ENCODE peak calls at places on chromosomes 16 and 17, in ten cellular contexts. One of them, this sample, is unnamed.

GRCh38 chr17:65231662-65232335 is 94.6 kb downstream of the RGS9 start:
- DNase-seq in colonic mucosa: peak
- DNase-seq in A673: peak
- DNase-seq in CD8-positive, alpha-beta T cell: peak
- DNase-seq in AG09319: peak
- DNase-seq in fibroblast of mammary gland: peak
- DNase-seq in cardiac fibroblast: peak
- DNase-seq in BJ: peak
- DNase-seq in WTC11: peak
- DNase-seq in Calu3: peak
- DNase-seq in this sample: no peak

GRCh38 chr16:9348912-9349311 is 257.5 kb downstream of the HAPSTR1 start:
- DNase-seq in CD8-positive, alpha-beta T cell: no peak
- DNase-seq in colonic mucosa: no peak
- DNase-seq in WTC11: no peak
- DNase-seq in AG09319: no peak
- DNase-seq in A673: no peak
- DNase-seq in fibroblast of mammary gland: no peak
- DNase-seq in cardiac fibroblast: no peak
- DNase-seq in BJ: no peak
- DNase-seq in Calu3: no peak
- DNase-seq in this sample: no peak

GRCh38 chr16:10787304-10787703 is 31.3 kb downstream of the TVP23A start:
- DNase-seq in A673: peak
- DNase-seq in colonic mucosa: no peak
- DNase-seq in fibroblast of mammary gland: no peak
- DNase-seq in WTC11: no peak
- DNase-seq in AG09319: no peak
- DNase-seq in BJ: no peak
- DNase-seq in cardiac fibroblast: no peak
- DNase-seq in CD8-positive, alpha-beta T cell: no peak
- DNase-seq in Calu3: no peak
- DNase-seq in this sample: no peak

GRCh38 chr17:34858941-34859562 is 102.2 kb downstream of the CCT6B start:
- DNase-seq in fibroblast of mammary gland: no peak
- DNase-seq in BJ: no peak
- DNase-seq in colonic mucosa: no peak
- DNase-seq in cardiac fibroblast: no peak
- DNase-seq in Calu3: no peak
- DNase-seq in CD8-positive, alpha-beta T cell: no peak
- DNase-seq in WTC11: no peak
- DNase-seq in A673: no peak
- DNase-seq in AG09319: no peak
- DNase-seq in this sample: no peak

GRCh38 chr17:74737299-74738050 is 419 bp downstream of the RAB37 start:
- DNase-seq in cardiac fibroblast: peak
- DNase-seq in A673: peak
- DNase-seq in Calu3: peak
- DNase-seq in BJ: no peak
- DNase-seq in CD8-positive, alpha-beta T cell: peak
- DNase-seq in fibroblast of mammary gland: peak
- DNase-seq in AG09319: no peak
- DNase-seq in colonic mucosa: no peak
- DNase-seq in WTC11: peak
- DNase-seq in this sample: no peak

GRCh38 chr17:47299239-47299910 is 24.4 kb upstream of the EFCAB13 start:
- DNase-seq in colonic mucosa: no peak
- DNase-seq in CD8-positive, alpha-beta T cell: no peak
- DNase-seq in fibroblast of mammary gland: no peak
- DNase-seq in A673: no peak
- DNase-seq in cardiac fibroblast: no peak
- DNase-seq in Calu3: no peak
- DNase-seq in WTC11: no peak
- DNase-seq in BJ: no peak
- DNase-seq in AG09319: no peak
- DNase-seq in this sample: no peak

GRCh38 chr16:717651-718245 is 2.8 kb downstream of the METRN start:
- DNase-seq in A673: no peak
- DNase-seq in cardiac fibroblast: no peak
- DNase-seq in CD8-positive, alpha-beta T cell: no peak
- DNase-seq in fibroblast of mammary gland: no peak
- DNase-seq in Calu3: no peak
- DNase-seq in AG09319: no peak
- DNase-seq in WTC11: no peak
- DNase-seq in colonic mucosa: no peak
- DNase-seq in BJ: no peak
- DNase-seq in this sample: no peak

GRCh38 chr17:77609553-77610517 is 348.7 kb upstream of the TNRC6C start:
- DNase-seq in AG09319: no peak
- DNase-seq in cardiac fibroblast: no peak
- DNase-seq in A673: no peak
- DNase-seq in WTC11: no peak
- DNase-seq in colonic mucosa: peak
- DNase-seq in CD8-positive, alpha-beta T cell: peak
- DNase-seq in BJ: no peak
- DNase-seq in fibroblast of mammary gland: peak
- DNase-seq in Calu3: no peak
- DNase-seq in this sample: no peak

GRCh38 chr17:35774499-35774898 is 13.8 kb downstream of the C17orf50 start:
- DNase-seq in colonic mucosa: peak
- DNase-seq in fibroblast of mammary gland: peak
- DNase-seq in BJ: no peak
- DNase-seq in WTC11: no peak
- DNase-seq in cardiac fibroblast: peak
- DNase-seq in CD8-positive, alpha-beta T cell: no peak
- DNase-seq in AG09319: no peak
- DNase-seq in A673: no peak
- DNase-seq in Calu3: no peak
- DNase-seq in this sample: peak

GRCh38 chr16:56519459-56520250 is at the start of gene BBS2:
- DNase-seq in AG09319: no peak
- DNase-seq in Calu3: peak
- DNase-seq in cardiac fibroblast: peak
- DNase-seq in fibroblast of mammary gland: peak
- DNase-seq in A673: peak
- DNase-seq in colonic mucosa: peak
- DNase-seq in WTC11: peak
- DNase-seq in CD8-positive, alpha-beta T cell: peak
- DNase-seq in BJ: peak
- DNase-seq in this sample: peak
- TF ChIP-seq CTCF in AG09319: no peak
- TF ChIP-seq CTCF in Calu3: peak
- TF ChIP-seq CTCF in cardiac fibroblast: no peak
- TF ChIP-seq CTCF in fibroblast of mammary gland: no peak
- TF ChIP-seq CTCF in A673: no peak
- TF ChIP-seq CTCF in colonic mucosa: no peak
- TF ChIP-seq CTCF in WTC11: no peak
- TF ChIP-seq CTCF in CD8-positive, alpha-beta T cell: no peak
- TF ChIP-seq CTCF in BJ: no peak
- TF ChIP-seq CTCF in this sample: no peak

DNA sequence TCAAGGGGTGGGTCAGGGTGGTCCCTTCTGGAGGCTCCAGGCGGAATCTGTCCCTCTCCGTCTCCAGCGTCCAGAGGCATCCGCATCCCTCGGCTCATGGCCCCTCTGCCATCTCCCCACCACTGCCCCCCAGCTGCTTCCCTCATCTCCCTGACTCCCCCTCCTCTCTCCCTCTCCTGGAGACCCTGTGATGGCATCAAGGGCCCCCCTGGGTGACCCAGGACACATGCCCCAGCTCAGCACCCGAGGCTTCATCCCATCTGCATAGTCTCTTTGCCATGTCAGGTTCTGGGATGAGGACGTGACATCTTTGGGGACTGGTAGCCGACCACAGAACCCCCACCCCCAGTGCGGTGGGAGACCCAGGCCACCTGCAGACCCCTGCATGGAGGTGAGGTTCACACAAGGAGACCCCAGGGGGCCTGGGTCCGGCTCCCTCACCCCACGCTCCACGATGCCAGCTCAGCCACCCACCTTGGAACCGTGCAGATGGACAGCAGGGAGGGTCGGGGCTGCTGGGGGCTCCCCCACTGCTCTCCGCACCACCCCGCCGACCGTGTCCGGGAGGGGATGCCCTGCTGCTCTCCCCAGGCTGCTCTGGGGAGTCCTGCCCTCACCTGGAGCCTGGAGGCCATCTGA is 3.8 kb downstream of the SECTM1 start:
- DNase-seq in CD8-positive, alpha-beta T cell: no peak
- DNase-seq in fibroblast of mammary gland: no peak
- DNase-seq in colonic mucosa: no peak
- DNase-seq in AG09319: no peak
- DNase-seq in BJ: no peak
- DNase-seq in cardiac fibroblast: no peak
- DNase-seq in Calu3: no peak
- DNase-seq in WTC11: no peak
- DNase-seq in A673: no peak
- DNase-seq in this sample: no peak
- TF ChIP-seq CTCF in CD8-positive, alpha-beta T cell: no peak
- TF ChIP-seq CTCF in fibroblast of mammary gland: no peak
- TF ChIP-seq CTCF in colonic mucosa: no peak
- TF ChIP-seq CTCF in AG09319: no peak
- TF ChIP-seq CTCF in BJ: no peak
- TF ChIP-seq CTCF in cardiac fibroblast: no peak
- TF ChIP-seq CTCF in Calu3: no peak
- TF ChIP-seq CTCF in WTC11: no peak
- TF ChIP-seq CTCF in A673: no peak
- TF ChIP-seq CTCF in this sample: no peak

DNA sequence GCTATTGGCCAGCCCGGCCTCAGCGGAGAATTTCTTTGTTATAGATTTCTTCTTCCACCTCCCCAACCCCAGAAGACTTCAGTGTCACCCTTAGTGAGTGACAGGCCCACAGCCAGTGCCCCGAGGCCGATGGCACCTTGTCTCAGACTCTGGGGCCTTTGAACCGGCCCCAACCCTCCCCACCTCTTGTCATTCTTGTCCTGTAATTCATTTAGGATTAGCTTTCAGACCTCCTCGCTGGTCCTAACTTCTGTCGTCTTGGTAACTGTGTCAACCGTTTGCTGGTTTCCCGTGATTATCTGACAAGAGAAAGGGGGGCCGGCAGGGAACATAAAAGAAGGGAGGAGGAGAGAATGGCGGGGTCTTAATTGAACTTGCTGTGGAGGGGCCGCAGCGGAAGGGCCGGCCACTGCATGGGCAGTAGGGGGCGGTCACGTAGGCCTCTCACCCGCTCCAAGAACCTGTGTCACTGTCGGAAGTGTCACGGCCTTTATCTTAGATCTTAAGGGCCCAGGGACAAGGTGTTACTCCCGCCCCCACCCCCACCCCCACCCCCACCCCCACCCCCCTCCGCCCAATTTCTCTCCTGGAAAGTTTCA is 46.5 kb upstream of the GSE1 start:
- DNase-seq in colonic mucosa: peak
- DNase-seq in AG09319: no peak
- DNase-seq in cardiac fibroblast: no peak
- DNase-seq in WTC11: no peak
- DNase-seq in Calu3: no peak
- DNase-seq in A673: no peak
- DNase-seq in CD8-positive, alpha-beta T cell: no peak
- DNase-seq in BJ: no peak
- DNase-seq in fibroblast of mammary gland: no peak
- DNase-seq in this sample: no peak
- TF ChIP-seq CTCF in colonic mucosa: peak
- TF ChIP-seq CTCF in AG09319: no peak
- TF ChIP-seq CTCF in cardiac fibroblast: no peak
- TF ChIP-seq CTCF in WTC11: no peak
- TF ChIP-seq CTCF in Calu3: no peak
- TF ChIP-seq CTCF in A673: no peak
- TF ChIP-seq CTCF in CD8-positive, alpha-beta T cell: no peak
- TF ChIP-seq CTCF in BJ: no peak
- TF ChIP-seq CTCF in fibroblast of mammary gland: no peak
- TF ChIP-seq CTCF in this sample: no peak

GRCh38 chr16:74717367-74717766 is 16.7 kb upstream of the MLKL start:
- DNase-seq in AG09319: no peak
- DNase-seq in CD8-positive, alpha-beta T cell: no peak
- DNase-seq in fibroblast of mammary gland: no peak
- DNase-seq in A673: no peak
- DNase-seq in BJ: no peak
- DNase-seq in cardiac fibroblast: no peak
- DNase-seq in colonic mucosa: no peak
- DNase-seq in WTC11: no peak
- DNase-seq in Calu3: no peak
- DNase-seq in this sample: no peak

GRCh38 chr16:74716355-74716754 is 15.7 kb upstream of the MLKL start:
- DNase-seq in colonic mucosa: no peak
- DNase-seq in AG09319: no peak
- DNase-seq in cardiac fibroblast: no peak
- DNase-seq in WTC11: peak
- DNase-seq in BJ: no peak
- DNase-seq in fibroblast of mammary gland: no peak
- DNase-seq in Calu3: no peak
- DNase-seq in A673: no peak
- DNase-seq in CD8-positive, alpha-beta T cell: no peak
- DNase-seq in this sample: no peak

GRCh38 chr16:74718140-74718539 is 17.5 kb upstream of the MLKL start:
- DNase-seq in BJ: no peak
- DNase-seq in WTC11: no peak
- DNase-seq in AG09319: no peak
- DNase-seq in fibroblast of mammary gland: no peak
- DNase-seq in A673: no peak
- DNase-seq in cardiac fibroblast: no peak
- DNase-seq in colonic mucosa: no peak
- DNase-seq in Calu3: no peak
- DNase-seq in CD8-positive, alpha-beta T cell: no peak
- DNase-seq in this sample: no peak

GRCh38 chr16:74720579-74720978 is 19.9 kb upstream of the MLKL start:
- DNase-seq in Calu3: no peak
- DNase-seq in A673: no peak
- DNase-seq in colonic mucosa: no peak
- DNase-seq in WTC11: no peak
- DNase-seq in fibroblast of mammary gland: no peak
- DNase-seq in CD8-positive, alpha-beta T cell: no peak
- DNase-seq in BJ: no peak
- DNase-seq in cardiac fibroblast: no peak
- DNase-seq in AG09319: no peak
- DNase-seq in this sample: no peak

DNA sequence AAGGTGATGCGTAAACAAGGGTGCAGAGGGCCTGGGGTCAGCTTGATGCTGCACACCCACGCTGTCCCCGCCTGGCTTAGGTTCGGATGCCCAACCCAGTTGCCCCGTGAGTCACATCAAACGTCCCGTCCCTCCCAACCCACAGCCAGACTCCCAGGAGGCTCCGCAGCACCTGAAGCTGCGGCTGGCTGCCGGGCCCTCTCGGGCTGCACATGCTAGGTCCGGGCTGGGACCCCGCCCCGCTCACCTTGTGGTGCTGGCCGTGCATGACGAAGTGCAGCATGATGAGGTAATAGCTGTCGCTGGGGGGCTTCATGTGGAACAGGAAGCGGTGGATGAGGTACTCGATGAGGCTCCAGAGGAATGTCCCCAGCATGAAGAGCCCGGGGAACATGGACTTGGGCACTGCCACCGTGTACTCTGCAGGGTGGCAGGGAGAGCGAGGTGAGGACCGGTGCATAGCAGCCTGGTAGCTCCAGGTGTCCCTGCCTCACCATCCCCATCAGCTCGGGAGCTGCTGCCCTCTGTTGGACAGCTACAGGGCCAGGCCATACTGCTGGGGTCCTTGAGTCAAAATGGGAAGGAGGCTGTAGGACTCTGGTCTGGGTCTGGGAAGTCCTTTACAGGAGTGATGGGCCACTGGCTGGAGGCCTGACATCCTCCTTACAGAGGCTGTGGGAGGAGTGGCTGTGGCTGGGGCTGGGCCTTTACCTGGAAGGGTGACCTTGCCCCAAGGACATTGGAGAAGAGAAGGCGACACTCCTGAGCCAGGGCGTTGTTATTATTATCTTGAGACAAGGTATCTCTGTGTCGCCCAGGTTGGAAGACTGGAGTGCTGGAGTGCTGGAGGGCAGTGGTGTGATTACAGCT is 18.3 kb upstream of the MLKL start:
- DNase-seq in cardiac fibroblast: no peak
- DNase-seq in AG09319: no peak
- DNase-seq in CD8-positive, alpha-beta T cell: no peak
- DNase-seq in fibroblast of mammary gland: no peak
- DNase-seq in A673: no peak
- DNase-seq in colonic mucosa: no peak
- DNase-seq in BJ: no peak
- DNase-seq in Calu3: no peak
- DNase-seq in WTC11: no peak
- DNase-seq in this sample: no peak
- TF ChIP-seq CTCF in cardiac fibroblast: no peak
- TF ChIP-seq CTCF in AG09319: no peak
- TF ChIP-seq CTCF in CD8-positive, alpha-beta T cell: no peak
- TF ChIP-seq CTCF in fibroblast of mammary gland: no peak
- TF ChIP-seq CTCF in A673: no peak
- TF ChIP-seq CTCF in colonic mucosa: no peak
- TF ChIP-seq CTCF in BJ: no peak
- TF ChIP-seq CTCF in Calu3: no peak
- TF ChIP-seq CTCF in WTC11: no peak
- TF ChIP-seq CTCF in this sample: no peak

This sample was measured in ascending aorta.